ENCODE peak calls at places on chromosomes 1 and 21, in four cellular contexts. F is heart left ventricle, V is aorta, X is OCI-LY7. Q is an unnamed sample.

GRCh38 chr1:110152133-110152785 is 2.0 kb downstream of the SLC6A17 start:
- DNase-seq in F (no peak), V (no peak), X (no peak), Q (no peak)

GRCh38 chr1:102879439-102879993 is 228.8 kb downstream of the COL11A1 start:
- DNase-seq in F (no peak), V (no peak), X (no peak), Q (no peak)

GRCh38 chr21:28439852-28440251 is 552.8 kb downstream of the LTN1 start:
- DNase-seq in F (no peak), V (no peak), X (no peak), Q (no peak)

GRCh38 chr1:94982403-94982802 is 55.5 kb upstream of the CNN3 start:
- DNase-seq in F (no peak), V (no peak), X (no peak), Q (no peak)

GRCh38 chr1:181390350-181391080 is 92.8 kb upstream of the CACNA1E start:
- DNase-seq in F (no peak), V (no peak), X (no peak), Q (no peak)

GRCh38 chr21:42187976-42188653 is 30.8 kb upstream of the ABCG1 start:
- DNase-seq in F (peak; percentile 44), V (no peak), X (peak; percentile 96), Q (no peak)

GRCh38 chr1:17635811-17636210 is 96.3 kb downstream of the ARHGEF10L start:
- DNase-seq in F (peak; percentile 67), V (no peak), X (peak; percentile 61), Q (no peak)

GRCh38 chr1:224378855-224379631 is 22.4 kb downstream of the CNIH4 start:
- DNase-seq in F (no peak), V (no peak), X (no peak), Q (no peak)

GRCh38 chr1:176521211-176521610 is 58.2 kb downstream of the PAPPA2 start:
- DNase-seq in F (no peak), V (no peak), X (no peak), Q (no peak)

GRCh38 chr1:115288799-115289198 is 49.2 kb downstream of the NGF start:
- DNase-seq in F (no peak), V (no peak), X (no peak), Q (no peak)

GRCh38 chr1:230531103-230531502 is 105.0 kb upstream of the PGBD5 start:
- DNase-seq in F (no peak), V (no peak), X (no peak), Q (no peak)

GRCh38 chr1:159853417-159853816 is 9.0 kb downstream of the VSIG8 start:
- DNase-seq in F (no peak), V (no peak), X (no peak), Q (no peak)

GRCh38 chr21:16945580-16945979 is 567.3 kb upstream of the CXADR start:
- DNase-seq in F (no peak), V (no peak), X (no peak), Q (no peak)

GRCh38 chr1:169161512-169162194 is 55.2 kb downstream of the ATP1B1 start:
- DNase-seq in F (no peak), V (no peak), X (no peak), Q (no peak)

GRCh38 chr1:11857164-11857853 is 1.4 kb downstream of the NPPB start:
- DNase-seq in F (no peak), V (no peak), X (peak; percentile 19), Q (no peak)

GRCh38 chr1:245277276-245277675 is 122.5 kb downstream of the KIF26B start:
- DNase-seq in F (no peak), V (no peak), X (peak; percentile 3), Q (no peak)

GRCh38 chr1:112855152-112855836 is 100.7 kb downstream of the SLC16A1 start:
- DNase-seq in F (no peak), V (no peak), X (no peak), Q (no peak)

GRCh38 chr1:219666242-219666641 is 53.3 kb upstream of the ZC3H11B start:
- DNase-seq in F (no peak), V (no peak), X (no peak), Q (no peak)

GRCh38 chr1:5910666-5911065 is 81.6 kb downstream of the NPHP4 start:
- DNase-seq in F (no peak), V (peak; percentile 39), X (no peak), Q (no peak)

GRCh38 chr1:160149706-160150105 is 1.7 kb upstream of the ATP1A4 start:
- DNase-seq in F (no peak), V (no peak), X (no peak), Q (no peak)

GRCh38 chr1:101088431-101088830 is 62.8 kb upstream of the DPH5 start:
- DNase-seq in F (no peak), V (no peak), X (no peak), Q (no peak)

GRCh38 chr1:100415217-100415778 is 63.0 kb downstream of the CDC14A start:
- DNase-seq in F (no peak), V (no peak), X (no peak), Q (no peak)

GRCh38 chr1:56374026-56374974 is 205.1 kb downstream of the PLPP3 start:
- DNase-seq in F (peak; percentile 63), V (no peak), X (no peak), Q (no peak)

GRCh38 chr1:228697209-228698016 is 37.9 kb upstream of the RHOU start:
- DNase-seq in F (peak; percentile 60), V (peak; percentile 86), X (no peak), Q (peak; percentile 63)

GRCh38 chr1:224454337-224455055 is 19.9 kb upstream of the WDR26 start:
- DNase-seq in F (no peak), V (no peak), X (no peak), Q (no peak)

GRCh38 chr1:32525661-32526444 is 13.4 kb upstream of the ZBTB8A start:
- DNase-seq in F (no peak), V (no peak), X (no peak), Q (no peak)

GRCh38 chr1:58773406-58773840 is 10.4 kb downstream of the JUN start:
- DNase-seq in F (peak; percentile 87), V (peak; percentile 83), X (peak; percentile 65), Q (peak; percentile 82)

GRCh38 chr1:183569141-183569540 is 21.1 kb downstream of the NCF2 start:
- DNase-seq in F (no peak), V (no peak), X (no peak), Q (peak; percentile 10)

GRCh38 chr1:62823556-62823955 is 39.6 kb downstream of the ATG4C start:
- DNase-seq in F (no peak), V (no peak), X (no peak), Q (no peak)

GRCh38 chr1:100482167-100482566 is 55.8 kb upstream of the GPR88 start:
- DNase-seq in F (no peak), V (no peak), X (no peak), Q (no peak)

GRCh38 chr1:163035791-163036249 is 33.3 kb upstream of the RGS4 start:
- DNase-seq in F (no peak), V (no peak), X (no peak), Q (no peak)

GRCh38 chr1:86137458-86137857 is 19.1 kb downstream of the COL24A1 start:
- DNase-seq in F (no peak), V (no peak), X (no peak), Q (no peak)

GRCh38 chr1:1101503-1101902 is 14.4 kb downstream of the C1orf159 start:
- DNase-seq in F (no peak), V (no peak), X (no peak), Q (no peak)

GRCh38 chr1:203448521-203449061 is 27.0 kb upstream of the PRELP start:
- DNase-seq in F (peak; percentile 55), V (no peak), X (no peak), Q (no peak)

GRCh38 chr21:17925900-17926299 is 106.7 kb upstream of the C21orf91 start:
- DNase-seq in F (no peak), V (no peak), X (peak; percentile 21), Q (peak; percentile 38)

GRCh38 chr21:30839304-30839703 is 9.7 kb upstream of the KRTAP7-1 start:
- DNase-seq in F (no peak), V (no peak), X (peak; percentile 7), Q (peak; percentile 51)

GRCh38 chr1:45585496-45586075 is 1.7 kb downstream of the NASP start:
- DNase-seq in F (no peak), V (no peak), X (no peak), Q (no peak)

GRCh38 chr1:157955269-157955668 is 38.2 kb upstream of the KIRREL1 start:
- DNase-seq in F (no peak), V (no peak), X (no peak), Q (no peak)

GRCh38 chr1:157955860-157956259 is 37.6 kb upstream of the KIRREL1 start:
- DNase-seq in F (no peak), V (no peak), X (no peak), Q (no peak)

GRCh38 chr1:157952601-157953000 is 40.8 kb upstream of the KIRREL1 start:
- DNase-seq in F (no peak), V (no peak), X (no peak), Q (no peak)

GRCh38 chr1:157948547-157949152 is 44.8 kb upstream of the KIRREL1 start:
- DNase-seq in F (peak; percentile 31), V (no peak), X (peak; percentile 84), Q (peak; percentile 32)

GRCh38 chr1:157951219-157951618 is 42.2 kb upstream of the KIRREL1 start:
- DNase-seq in F (no peak), V (no peak), X (no peak), Q (no peak)
- H3K4me1 ChIP-seq in F (no peaks in the 10 kb centered on the region), V (no peaks in the 10 kb centered on the region), X (peaks cover 12% of the 10 kb centered on the region), Q (no peaks in the 10 kb centered on the region)

DNA sequence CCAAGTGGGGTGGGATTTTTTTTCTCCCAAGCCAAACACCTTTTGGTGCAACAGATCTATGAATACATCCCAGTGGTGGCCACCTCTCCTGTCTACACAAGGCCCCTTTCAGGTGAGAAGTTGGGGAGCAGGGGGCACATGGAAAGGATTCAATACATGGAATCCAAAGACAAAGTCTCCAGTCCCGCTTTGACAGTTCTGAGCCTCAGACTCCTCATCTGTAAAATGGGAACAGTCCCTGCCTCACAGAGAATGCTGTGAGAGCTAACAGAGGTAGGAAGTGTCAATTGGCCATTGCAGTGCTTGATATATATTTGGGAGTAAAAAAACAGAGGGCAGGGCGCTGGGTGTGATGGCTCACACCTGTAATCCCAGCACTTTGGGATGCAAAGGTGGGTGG is 26.7 kb upstream of the ZNF436 start:
- DNase-seq in F (no peak), V (no peak), X (no peak), Q (no peak)
- H3K27ac ChIP-seq in F (no peak overlapping the region), V (no peak overlapping the region), X (no peak overlapping the region), Q (no peak overlapping the region)

DNA sequence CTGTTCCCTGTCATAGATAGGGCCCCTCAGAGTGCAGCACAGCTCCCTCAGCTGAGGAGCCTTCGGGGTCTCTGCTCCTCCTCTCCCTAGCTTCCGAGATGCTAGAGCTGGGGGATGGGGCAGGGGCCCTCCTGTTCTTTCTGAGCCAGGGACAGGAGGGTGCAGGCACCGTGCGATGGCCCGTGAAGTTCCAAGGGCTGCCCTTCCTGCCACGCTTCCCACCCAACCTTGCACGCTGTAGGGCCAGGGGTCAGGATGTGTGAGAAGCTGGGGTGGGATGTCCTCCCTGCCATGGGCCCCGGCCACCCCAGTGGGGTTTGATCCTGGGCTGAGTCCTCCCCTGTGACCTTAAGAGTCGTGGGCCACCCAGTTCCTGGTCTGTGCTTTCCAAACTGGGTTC is 240.7 kb upstream of the C1orf174 start:
- DNase-seq in F (no peak), V (peak; percentile 68), X (no peak), Q (no peak)
- H3K9me3 ChIP-seq in F (no peaks in the 10 kb centered on the region), V (no peaks in the 10 kb centered on the region), X (peaks cover 16% of the 10 kb centered on the region), Q (peaks cover 2% of the 10 kb centered on the region)

DNA sequence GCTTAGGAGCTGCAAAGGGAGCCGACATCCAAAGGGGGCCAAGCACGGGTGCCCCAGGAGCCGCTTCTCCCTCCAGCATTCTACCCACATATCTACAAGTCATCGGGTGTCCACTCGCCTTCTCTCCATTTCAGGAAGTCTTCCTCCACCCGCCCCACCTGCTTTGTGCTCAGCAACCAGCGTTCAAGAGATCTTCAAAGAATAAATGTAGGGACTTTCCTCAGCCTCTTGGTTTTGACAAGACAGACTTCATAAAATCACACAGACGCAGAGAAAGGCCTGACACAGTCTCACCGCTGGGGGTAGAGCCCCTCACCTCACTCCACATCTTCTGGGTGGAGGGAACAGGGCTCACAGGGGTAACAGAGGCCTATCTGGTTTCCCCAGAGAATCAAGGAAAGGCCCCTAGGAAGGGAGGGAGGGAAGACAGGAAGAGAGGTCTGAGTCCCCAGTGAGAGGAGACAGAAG is 49.5 kb downstream of the SSBP3 start:
- DNase-seq in F (no peak), V (peak; percentile 48), X (peak; percentile 23), Q (no peak)
- H3K4me1 ChIP-seq in F (peaks cover 62% of the 10 kb centered on the region), V (no peaks in the 10 kb centered on the region), X (peaks cover 39% of the 10 kb centered on the region), Q (peaks cover 11% of the 10 kb centered on the region)

Q was measured in SJCRH30.